ENCODE peak calls at places on chromosome 18, in six cellular contexts. V is Peyer's patch, A is GM23338, C is lung, I is suprapubic skin, P is colonic mucosa. W is an unnamed sample.

GRCh38 chr18:50286391-50287027 is 983 bp downstream of the CXXC1 start:
- DNase-seq in I (no peak), C (no peak), V (peak; percentile 72), P (peak; percentile 83), A (peak; percentile 61), W (peak; percentile 64)

GRCh38 chr18:49274188-49274714 is 186.2 kb downstream of the DYM start:
- DNase-seq in V (no peak), C (no peak), I (no peak), P (no peak), A (no peak), W (no peak)

GRCh38 chr18:45702871-45703270 is 21.1 kb upstream of the SLC14A1 start:
- DNase-seq in I (no peak), A (no peak), V (no peak), C (no peak), P (no peak), W (no peak)

GRCh38 chr18:46627136-46627535 is 29.9 kb downstream of the LOXHD1 start:
- DNase-seq in C (peak; percentile 20), P (no peak), I (peak; percentile 67), A (no peak), V (no peak), W (no peak)

GRCh38 chr18:68893396-68893795 is 95.5 kb downstream of the CCDC102B start:
- DNase-seq in P (no peak), C (no peak), I (no peak), V (no peak), A (no peak), W (no peak)

GRCh38 chr18:7697306-7697705 is 130.2 kb downstream of the PTPRM start:
- DNase-seq in C (no peak), P (no peak), A (no peak), I (no peak), V (no peak), W (no peak)

GRCh38 chr18:36662000-36662399 is 166.8 kb downstream of the TPGS2 start:
- DNase-seq in P (no peak), C (no peak), V (no peak), A (peak; percentile 75), I (no peak), W (peak; percentile 19)

GRCh38 chr18:48525671-48526070 is 13.2 kb upstream of the CTIF start:
- DNase-seq in V (no peak), I (no peak), C (no peak), A (no peak), P (no peak), W (no peak)

GRCh38 chr18:45402485-45403056 is 212.7 kb upstream of the SLC14A2 start:
- DNase-seq in P (peak; percentile 53), C (no peak), V (peak; percentile 53), I (no peak), A (no peak), W (peak; percentile 38)

GRCh38 chr18:3122851-3123250 is 96.9 kb downstream of the MYOM1 start:
- DNase-seq in C (no peak), I (no peak), A (no peak), P (no peak), V (no peak), W (no peak)

GRCh38 chr18:42038936-42039335 is 83.9 kb downstream of the PIK3C3 start:
- DNase-seq in I (no peak), A (peak; percentile 10), P (no peak), C (no peak), V (no peak), W (no peak)

GRCh38 chr18:29501952-29502351 is 1325.0 kb upstream of the CDH2 start:
- DNase-seq in I (no peak), P (no peak), A (no peak), C (no peak), V (no peak), W (no peak)

GRCh38 chr18:7896164-7896563 is 329.0 kb downstream of the PTPRM start:
- DNase-seq in I (no peak), A (no peak), P (no peak), C (no peak), V (no peak), W (no peak)

GRCh38 chr18:48934708-48935432 is 15.9 kb downstream of the SMAD7 start:
- DNase-seq in V (no peak), P (no peak), C (no peak), A (no peak), I (no peak), W (peak; percentile 65)

GRCh38 chr18:35045808-35046207 is 4.6 kb downstream of the MAPRE2 start:
- DNase-seq in V (no peak), I (no peak), C (no peak), A (no peak), P (no peak), W (no peak)

GRCh38 chr18:2881088-2881487 is 34.3 kb downstream of the EMILIN2 start:
- DNase-seq in P (no peak), A (no peak), V (no peak), C (peak; percentile 27), I (no peak), W (no peak)

GRCh38 chr18:37930640-37931039 is 365.0 kb upstream of the CELF4 start:
- DNase-seq in P (no peak), I (no peak), C (no peak), V (no peak), A (no peak), W (no peak)

GRCh38 chr18:43571078-43571689 is 293.9 kb upstream of the SYT4 start:
- DNase-seq in C (no peak), A (peak; percentile 82), V (no peak), P (peak; percentile 28), I (no peak), W (no peak)

GRCh38 chr18:49250819-49251388 is 209.5 kb downstream of the DYM start:
- DNase-seq in C (no peak), P (no peak), I (no peak), V (no peak), A (peak; percentile 50), W (no peak)

GRCh38 chr18:74669136-74669798 is 71.6 kb downstream of the ZNF407 start:
- DNase-seq in I (no peak), P (no peak), V (no peak), A (no peak), C (no peak), W (no peak)

GRCh38 chr18:51399491-51400122 is 202.1 kb upstream of the MEX3C start:
- DNase-seq in A (no peak), V (no peak), I (no peak), C (no peak), P (no peak), W (no peak)

GRCh38 chr18:26919656-26920055 is 54.1 kb upstream of the AQP4 start:
- DNase-seq in P (no peak), I (no peak), V (no peak), A (no peak), C (peak; percentile 45), W (no peak)

GRCh38 chr18:68694316-68694715 is 20.6 kb downstream of the TMX3 start:
- DNase-seq in A (no peak), C (no peak), I (no peak), P (no peak), V (no peak), W (no peak)

GRCh38 chr18:34493566-34494358 is 216.3 kb upstream of the DTNA start:
- DNase-seq in I (no peak), P (no peak), A (peak; percentile 83), V (no peak), C (no peak), W (no peak)

GRCh38 chr18:31241900-31242409 is 76.0 kb upstream of the DSG1 start:
- DNase-seq in C (no peak), A (peak; percentile 80), I (no peak), P (peak; percentile 79), V (peak; percentile 59), W (peak; percentile 68)

GRCh38 chr18:45566025-45566740 is 49.1 kb upstream of the SLC14A2 start:
- DNase-seq in A (no peak), C (no peak), P (peak; percentile 29), V (no peak), I (peak; percentile 77), W (no peak)

GRCh38 chr18:58537272-58538038 is 91.4 kb downstream of the ALPK2 start:
- DNase-seq in C (no peak), P (no peak), V (no peak), A (no peak), I (no peak), W (no peak)

GRCh38 chr18:58539659-58540380 is 89.1 kb downstream of the ALPK2 start:
- DNase-seq in C (no peak), I (no peak), P (no peak), A (no peak), V (no peak), W (no peak)

GRCh38 chr18:58540381-58540943 is 88.4 kb downstream of the ALPK2 start:
- DNase-seq in V (no peak), P (no peak), A (no peak), C (no peak), I (no peak), W (no peak)

GRCh38 chr18:58536534-58537271 is 92.2 kb downstream of the ALPK2 start:
- DNase-seq in A (no peak), C (no peak), I (no peak), V (no peak), P (no peak), W (peak; percentile 31)

GRCh38 chr18:58538604-58539386 is 90.1 kb downstream of the ALPK2 start:
- DNase-seq in P (no peak), C (no peak), V (no peak), A (peak; percentile 54), I (no peak), W (no peak)
- H3K27ac ChIP-seq in P (no peak overlapping the region), C (peak overlapping the region; percentile 26), V (peak overlapping the region; percentile 51), A (no peak overlapping the region), I (no peak overlapping the region), W (no peak overlapping the region)

DNA sequence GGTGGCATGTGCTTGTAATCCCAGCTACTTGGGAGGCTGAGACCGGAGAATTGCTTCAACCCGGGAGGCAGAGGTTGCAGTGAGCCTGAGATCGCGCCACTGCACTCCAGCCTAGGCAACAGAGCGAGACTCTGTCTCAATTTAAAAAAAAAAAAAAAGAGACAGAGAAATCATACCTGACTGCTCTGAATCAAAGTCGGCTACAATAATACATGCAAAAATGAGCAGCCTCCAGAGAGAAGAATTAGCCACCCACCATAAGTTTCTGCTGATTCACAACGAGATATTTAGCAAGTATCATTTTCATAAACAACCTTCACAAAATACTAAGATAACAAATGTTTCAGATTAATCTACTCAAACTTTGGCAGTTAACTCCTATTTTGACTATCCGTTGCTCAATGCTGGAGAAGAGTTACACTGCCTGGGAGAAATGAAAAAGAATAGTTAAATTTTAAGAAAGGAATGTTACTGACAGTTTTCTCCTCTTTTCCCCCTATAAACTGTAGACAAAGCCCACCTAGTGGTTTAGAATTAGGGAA is 1.5 kb downstream of the OSBPL1A start:
- DNase-seq in C (no peak), A (no peak), P (no peak), V (no peak), I (no peak), W (no peak)
- H3K4me3 ChIP-seq in C (no peak overlapping the region), A (peak overlapping the region; percentile 58), P (no peak overlapping the region), V (no peak overlapping the region), I (peak overlapping the region; percentile 72), W (no peak overlapping the region)

GRCh38 chr18:62554083-62554815 is 31.4 kb downstream of the ZCCHC2 start:
- DNase-seq in C (no peak), P (no peak), V (no peak), A (no peak), I (no peak), W (no peak)
- H3K27ac ChIP-seq in C (no peak overlapping the region), P (no peak overlapping the region), V (peak overlapping the region; percentile 21), A (no peak overlapping the region), I (no peak overlapping the region), W (no peak overlapping the region)

DNA sequence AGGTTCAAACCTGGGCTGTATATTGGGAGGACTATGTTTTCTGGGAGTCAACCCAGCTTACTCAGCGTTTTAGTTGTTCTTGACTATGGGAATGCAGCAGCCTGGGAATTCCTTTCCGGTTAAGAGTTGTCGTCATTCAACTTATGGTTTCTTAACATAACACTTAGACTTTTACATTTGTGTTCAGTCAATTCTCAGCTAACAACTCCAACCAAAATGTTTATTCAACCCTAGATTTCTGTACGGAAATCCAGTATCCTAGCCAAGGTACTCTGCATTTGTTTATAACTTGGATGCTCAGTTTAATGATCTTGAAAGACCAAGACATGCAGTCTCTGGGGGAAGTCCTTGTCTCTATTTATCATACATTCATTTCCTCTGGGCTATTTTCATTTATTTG is 960.9 kb downstream of the CBLN2 start:
- DNase-seq in C (no peak), A (no peak), I (no peak), P (no peak), V (no peak), W (no peak)
- H3K4me3 ChIP-seq in C (no peak overlapping the region), A (no peak overlapping the region), I (no peak overlapping the region), P (no peak overlapping the region), V (no peak overlapping the region), W (no peak overlapping the region)